ENCODE peak calls at places on chromosomes 12 and 14, in nine cellular contexts. J is WERI-Rb-1, K is BE2C, F is GM12865, Q is tibial artery, N is AG10803, S is lung, C is left lung, Z is cardiac fibroblast. G is an unnamed sample.

GRCh38 chr14:29446971-29447370 is 480.7 kb downstream of the PRKD1 start:
- DNase-seq in K (no peak), F (no peak), C (no peak), N (no peak), Z (no peak), S (no peak), Q (no peak), J (no peak), G (no peak)

GRCh38 chr12:131094831-131095805 is 141.4 kb downstream of the ADGRD1 start:
- DNase-seq in F (no peak), Z (no peak), J (peak), S (no peak), K (peak), Q (peak), C (peak), N (no peak), G (no peak)

GRCh38 chr14:45610303-45610702 is 357.3 kb upstream of the MIS18BP1 start:
- DNase-seq in S (no peak), K (no peak), Q (no peak), Z (no peak), C (no peak), F (peak), J (peak), N (no peak), G (peak)

GRCh38 chr14:43640718-43641267 is 866.3 kb downstream of the FSCB start:
- DNase-seq in Q (no peak), S (no peak), F (no peak), K (no peak), J (no peak), N (no peak), C (no peak), Z (no peak), G (no peak)

GRCh38 chr14:55160989-55161388 is 30.4 kb downstream of the DLGAP5 start:
- DNase-seq in F (peak), N (peak), Q (no peak), C (no peak), J (no peak), K (no peak), S (no peak), Z (peak), G (peak)

GRCh38 chr12:42902001-42902400 is 312.5 kb upstream of the PRICKLE1 start:
- DNase-seq in N (no peak), F (no peak), S (no peak), Q (no peak), Z (no peak), J (no peak), K (no peak), C (no peak), G (no peak)

GRCh38 chr14:69481815-69482568 is 2.5 kb upstream of the PLEKHD1 start:
- DNase-seq in Z (no peak), J (no peak), N (no peak), C (no peak), Q (no peak), K (no peak), F (peak), S (no peak), G (no peak)

GRCh38 chr12:34215893-34216285 is 193.6 kb downstream of the ALG10 start:
- DNase-seq in Z (no peak), C (no peak), Q (no peak), K (no peak), N (no peak), S (no peak), J (no peak), F (no peak), G (no peak)

GRCh38 chr14:93059917-93060545 is 55.7 kb downstream of the ITPK1 start:
- DNase-seq in F (peak), J (no peak), N (no peak), K (no peak), Z (no peak), S (no peak), C (no peak), Q (no peak), G (no peak)

GRCh38 chr14:100295376-100296105 is 10.7 kb downstream of the SLC25A29 start:
- DNase-seq in C (no peak), Z (no peak), J (no peak), Q (peak), K (no peak), S (no peak), N (no peak), F (no peak), G (no peak)

GRCh38 chr14:24054646-24055045 is 2.8 kb downstream of the CARMIL3 start:
- DNase-seq in C (no peak), N (no peak), F (no peak), K (no peak), J (no peak), Z (no peak), Q (peak), S (no peak), G (no peak)

DNA sequence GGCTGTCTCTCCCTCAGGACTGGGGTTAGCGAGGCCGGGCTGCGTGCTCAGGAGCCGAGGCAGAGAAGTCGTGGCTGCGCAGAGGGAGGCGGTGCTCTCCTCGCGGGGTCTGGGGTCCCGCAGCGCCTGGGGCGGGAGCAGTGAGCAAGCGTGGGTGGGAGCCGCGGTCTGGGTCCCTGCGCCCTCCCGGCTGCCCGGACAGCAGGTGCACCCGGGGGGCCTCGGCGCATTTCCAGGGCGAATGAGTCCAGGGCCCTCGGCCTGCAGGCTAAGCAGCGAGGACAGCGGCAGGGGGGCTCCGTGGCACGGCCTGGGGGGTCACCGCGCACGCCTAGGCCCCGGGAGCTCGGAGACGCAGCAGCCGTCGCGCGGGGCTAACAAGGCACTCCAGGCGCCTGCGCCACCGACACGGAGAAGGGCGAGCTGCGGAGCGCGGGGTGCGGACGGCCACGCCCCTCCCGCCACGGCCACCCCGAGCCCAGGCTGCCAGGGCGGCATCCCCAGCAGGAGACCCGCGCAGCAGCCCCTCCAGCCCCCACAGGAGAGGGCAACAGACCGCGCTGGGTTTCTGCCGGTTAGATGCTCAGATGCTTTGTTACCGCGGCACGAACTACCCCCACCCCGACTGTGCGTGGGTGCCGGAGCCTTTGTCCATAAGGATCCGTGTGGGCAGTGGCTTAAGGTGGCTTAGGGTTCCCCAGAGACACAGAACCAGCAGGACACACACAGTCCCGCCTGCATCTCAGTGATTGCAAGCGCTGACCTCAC is 117.7 kb upstream of the C14orf180 start:
- DNase-seq in J (peak), C (no peak), Q (peak), S (peak), K (no peak), Z (no peak), F (no peak), N (no peak), G (no peak)
- H3K4me3 ChIP-seq in J (peak), C (no peak), Q (no peak), S (no peak), K (peak), Z (no peak), F (no peak), N (no peak), G (no peak)

GRCh38 chr12:123063535-123063934 is 83.1 kb downstream of the ARL6IP4 start:
- DNase-seq in J (peak), K (peak), Q (no peak), N (no peak), Z (no peak), F (peak), C (no peak), S (no peak), G (peak)
- TF ChIP-seq CTCF in J (peak), K (peak), Q (peak), N (peak), Z (peak), F (peak), C (no peak), S (no peak), G (peak)

DNA sequence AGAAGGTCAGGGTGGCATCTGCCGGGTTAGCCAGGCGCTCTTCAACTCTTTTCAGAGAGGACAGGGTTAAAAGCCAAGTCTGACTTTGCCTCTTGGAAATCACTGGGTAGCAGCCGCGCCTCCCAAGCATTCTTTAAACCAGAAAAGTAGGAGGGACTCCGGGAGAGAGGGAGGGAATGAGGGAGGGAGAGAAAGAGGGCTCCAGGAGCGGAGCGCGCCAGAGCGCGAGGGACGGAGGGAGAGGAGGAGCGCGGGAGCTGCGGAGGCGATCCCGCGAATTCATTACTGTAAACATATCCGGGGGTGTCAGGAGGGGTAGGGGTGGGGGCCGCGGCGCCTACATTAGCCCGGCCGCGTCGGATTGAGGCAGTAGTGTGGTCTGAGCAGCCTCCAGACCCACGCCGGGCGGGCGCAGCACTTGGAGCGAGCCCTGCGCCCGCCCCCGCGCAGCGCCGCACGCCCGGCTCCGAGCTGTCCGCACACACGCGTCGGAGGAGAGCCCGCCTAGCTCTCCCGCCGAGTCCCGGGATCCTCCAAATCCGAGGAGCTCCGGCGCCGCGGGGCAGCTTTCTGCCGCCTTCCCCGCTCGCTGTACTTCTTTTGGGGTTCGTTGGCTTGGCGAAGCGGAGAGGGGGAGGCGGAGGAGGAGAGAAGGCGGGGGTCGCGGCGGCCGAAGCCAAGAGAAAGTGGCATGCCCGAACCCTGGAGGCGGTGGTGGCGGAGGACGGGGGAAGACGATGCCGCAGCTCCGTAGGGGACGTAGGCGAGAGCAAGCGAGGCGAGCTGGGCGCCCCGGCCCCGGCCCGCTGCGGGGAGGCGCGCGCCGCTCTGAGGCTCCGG is 3.3 kb downstream of the FLRT2 start:
- DNase-seq in N (peak), J (peak), S (no peak), Q (peak), K (no peak), C (peak), Z (peak), F (no peak), G (peak)
- H3K4me3 ChIP-seq in N (peak), J (peak), S (peak), Q (peak), K (no peak), C (peak), Z (peak), F (no peak), G (peak)

GRCh38 chr14:88196925-88197324 is 126.1 kb downstream of the KCNK10 start:
- DNase-seq in C (no peak), K (no peak), Z (no peak), Q (no peak), N (no peak), S (no peak), F (peak), J (no peak), G (no peak)
- TF ChIP-seq CTCF in C (no peak), K (no peak), Z (no peak), Q (no peak), N (no peak), S (no peak), F (no peak), J (no peak), G (no peak)

G was measured in foreskin fibroblast.